ENCODE peak calls at places on chromosomes 4 and X, in six cellular contexts. One of them, this sample, is unnamed.

GRCh38 chrX:39953879-39954278 is 143.9 kb downstream of the BCOR start:
- DNase-seq in HCT116: peak; percentile 68
- DNase-seq in A549: peak; percentile 69
- DNase-seq in SK-N-SH: no peak
- DNase-seq in H1: no peak
- DNase-seq in IMR-90: peak; percentile 81
- DNase-seq in this sample: no peak

GRCh38 chrX:139903229-139903628 is 29.6 kb downstream of the ATP11C start:
- DNase-seq in HCT116: no peak
- DNase-seq in A549: no peak
- DNase-seq in SK-N-SH: no peak
- DNase-seq in H1: no peak
- DNase-seq in IMR-90: no peak
- DNase-seq in this sample: no peak

GRCh38 chrX:108415146-108415545 is 23.1 kb downstream of the COL4A6 start:
- DNase-seq in HCT116: no peak
- DNase-seq in A549: no peak
- DNase-seq in SK-N-SH: no peak
- DNase-seq in H1: no peak
- DNase-seq in IMR-90: no peak
- DNase-seq in this sample: no peak

GRCh38 chrX:44344194-44344593 is 722 bp upstream of the EFHC2 start:
- DNase-seq in HCT116: no peak
- DNase-seq in A549: no peak
- DNase-seq in SK-N-SH: no peak
- DNase-seq in H1: no peak
- DNase-seq in IMR-90: no peak
- DNase-seq in this sample: no peak

GRCh38 chr4:172851534-172851933 is 317.1 kb upstream of the GALNT7 start:
- DNase-seq in HCT116: no peak
- DNase-seq in A549: no peak
- DNase-seq in SK-N-SH: no peak
- DNase-seq in H1: no peak
- DNase-seq in IMR-90: peak; percentile 72
- DNase-seq in this sample: no peak

GRCh38 chr4:21641696-21642095 is 306.9 kb downstream of the KCNIP4 start:
- DNase-seq in HCT116: no peak
- DNase-seq in A549: no peak
- DNase-seq in SK-N-SH: no peak
- DNase-seq in H1: no peak
- DNase-seq in IMR-90: no peak
- DNase-seq in this sample: no peak

GRCh38 chrX:3271485-3272186 is 74.8 kb downstream of the MXRA5 start:
- DNase-seq in HCT116: no peak
- DNase-seq in A549: no peak
- DNase-seq in SK-N-SH: no peak
- DNase-seq in H1: no peak
- DNase-seq in IMR-90: peak; percentile 74
- DNase-seq in this sample: no peak

GRCh38 chrX:120200851-120201250 is 42.4 kb downstream of the RHOXF2 start:
- DNase-seq in HCT116: no peak
- DNase-seq in A549: no peak
- DNase-seq in SK-N-SH: no peak
- DNase-seq in H1: no peak
- DNase-seq in IMR-90: no peak
- DNase-seq in this sample: no peak

GRCh38 chr4:7411896-7412585 is 22.7 kb downstream of the PSAPL1 start:
- DNase-seq in HCT116: no peak
- DNase-seq in A549: no peak
- DNase-seq in SK-N-SH: peak; percentile 52
- DNase-seq in H1: peak; percentile 34
- DNase-seq in IMR-90: no peak
- DNase-seq in this sample: no peak

GRCh38 chr4:41748074-41748787 is at the start of gene PHOX2B:
- DNase-seq in HCT116: no peak
- DNase-seq in A549: no peak
- DNase-seq in SK-N-SH: peak; percentile 70
- DNase-seq in H1: peak; percentile 60
- DNase-seq in IMR-90: no peak
- DNase-seq in this sample: no peak

GRCh38 chr4:35538807-35539206 is 705.5 kb downstream of the ARAP2 start:
- DNase-seq in HCT116: peak; percentile 15
- DNase-seq in A549: no peak
- DNase-seq in SK-N-SH: no peak
- DNase-seq in H1: no peak
- DNase-seq in IMR-90: no peak
- DNase-seq in this sample: no peak

GRCh38 chrX:106670631-106671030 is 55.9 kb upstream of the RNF128 start:
- DNase-seq in HCT116: no peak
- DNase-seq in A549: no peak
- DNase-seq in SK-N-SH: no peak
- DNase-seq in H1: no peak
- DNase-seq in IMR-90: peak; percentile 52
- DNase-seq in this sample: no peak

GRCh38 chrX:1027680-1028079 is 184.8 kb downstream of the CRLF2 start:
- DNase-seq in HCT116: no peak
- DNase-seq in A549: no peak
- DNase-seq in SK-N-SH: no peak
- DNase-seq in H1: no peak
- DNase-seq in IMR-90: no peak
- DNase-seq in this sample: no peak

GRCh38 chr4:63493265-63493664 is 916.0 kb downstream of the TECRL start:
- DNase-seq in HCT116: no peak
- DNase-seq in A549: no peak
- DNase-seq in SK-N-SH: no peak
- DNase-seq in H1: no peak
- DNase-seq in IMR-90: no peak
- DNase-seq in this sample: no peak

GRCh38 chr4:55781809-55782208 is 37.8 kb upstream of the EXOC1L start:
- DNase-seq in HCT116: no peak
- DNase-seq in A549: no peak
- DNase-seq in SK-N-SH: no peak
- DNase-seq in H1: no peak
- DNase-seq in IMR-90: no peak
- DNase-seq in this sample: no peak

GRCh38 chr4:186604124-186604627 is 48.8 kb upstream of the MTNR1A start:
- DNase-seq in HCT116: no peak
- DNase-seq in A549: no peak
- DNase-seq in SK-N-SH: no peak
- DNase-seq in H1: no peak
- DNase-seq in IMR-90: no peak
- DNase-seq in this sample: no peak

GRCh38 chr4:19329631-19330030 is 922.1 kb upstream of the SLIT2 start:
- DNase-seq in HCT116: no peak
- DNase-seq in A549: no peak
- DNase-seq in SK-N-SH: no peak
- DNase-seq in H1: no peak
- DNase-seq in IMR-90: peak; percentile 41
- DNase-seq in this sample: no peak

GRCh38 chrX:13110427-13111324 is 66.3 kb upstream of the FAM9C start:
- DNase-seq in HCT116: peak; percentile 33
- DNase-seq in A549: peak; percentile 62
- DNase-seq in SK-N-SH: peak; percentile 4
- DNase-seq in H1: no peak
- DNase-seq in IMR-90: peak; percentile 92
- DNase-seq in this sample: no peak

GRCh38 chr4:88779431-88779830 is 81.8 kb upstream of the NAP1L5 start:
- DNase-seq in HCT116: no peak
- DNase-seq in A549: no peak
- DNase-seq in SK-N-SH: no peak
- DNase-seq in H1: no peak
- DNase-seq in IMR-90: peak; percentile 23
- DNase-seq in this sample: no peak

GRCh38 chr4:1910643-1911042 is 39.5 kb downstream of the NSD2 start:
- DNase-seq in HCT116: no peak
- DNase-seq in A549: peak; percentile 41
- DNase-seq in SK-N-SH: peak; percentile 61
- DNase-seq in H1: peak; percentile 64
- DNase-seq in IMR-90: peak; percentile 66
- DNase-seq in this sample: no peak

GRCh38 chr4:158870282-158871049 is 101.6 kb downstream of the FNIP2 start:
- DNase-seq in HCT116: no peak
- DNase-seq in A549: no peak
- DNase-seq in SK-N-SH: peak; percentile 77
- DNase-seq in H1: peak; percentile 58
- DNase-seq in IMR-90: no peak
- DNase-seq in this sample: no peak

GRCh38 chr4:11585506-11585905 is 156.8 kb upstream of the HS3ST1 start:
- DNase-seq in HCT116: peak; percentile 34
- DNase-seq in A549: peak; percentile 18
- DNase-seq in SK-N-SH: no peak
- DNase-seq in H1: no peak
- DNase-seq in IMR-90: no peak
- DNase-seq in this sample: no peak

GRCh38 chr4:74092957-74093356 is 6.0 kb downstream of the CXCL2 start:
- DNase-seq in HCT116: no peak
- DNase-seq in A549: no peak
- DNase-seq in SK-N-SH: no peak
- DNase-seq in H1: no peak
- DNase-seq in IMR-90: peak; percentile 39
- DNase-seq in this sample: no peak

DNA sequence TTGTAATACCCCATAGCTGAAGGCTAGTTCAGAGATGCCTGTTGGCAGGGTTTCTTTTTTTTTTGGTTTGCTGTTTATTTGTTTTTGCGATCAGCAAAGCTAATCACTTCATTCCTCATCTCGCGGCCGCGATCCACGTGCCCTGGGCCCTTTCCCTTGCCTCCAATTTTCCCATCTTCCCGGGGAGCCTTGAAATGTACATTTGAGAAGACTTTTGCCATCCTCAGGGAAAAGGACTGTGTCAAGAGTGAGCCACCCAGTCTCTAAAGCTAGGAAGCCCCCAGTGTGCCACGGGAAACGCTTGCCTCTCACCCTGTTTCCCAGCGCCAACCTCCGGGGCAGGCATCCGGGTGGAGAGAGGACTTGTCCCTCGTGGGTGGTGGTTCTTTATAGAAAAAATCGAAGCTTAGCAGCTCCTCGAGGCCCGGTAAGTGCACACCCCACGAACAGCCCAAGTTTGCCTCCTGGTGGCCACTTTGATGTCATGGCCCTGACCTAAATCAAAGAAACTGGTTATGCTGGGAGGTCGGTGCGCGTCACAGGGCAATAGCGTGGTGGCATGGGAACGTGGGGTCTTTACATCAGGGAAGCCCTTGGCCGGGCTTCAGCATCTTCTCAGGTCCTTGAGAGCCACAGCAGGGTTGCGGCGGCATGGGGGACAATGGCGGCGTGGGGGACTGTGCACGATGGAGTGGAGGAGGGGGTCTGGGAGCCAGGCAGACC is 42.0 kb downstream of the MAP7D3 start:
- DNase-seq in HCT116: no peak
- DNase-seq in A549: peak; percentile 60
- DNase-seq in SK-N-SH: peak; percentile 62
- DNase-seq in H1: no peak
- DNase-seq in IMR-90: peak; percentile 56
- DNase-seq in this sample: no peak
- TF ChIP-seq RAD21 in HCT116: peak; percentile 41
- TF ChIP-seq RAD21 in A549: peak; percentile 65
- TF ChIP-seq RAD21 in SK-N-SH: peak; percentile 68
- TF ChIP-seq RAD21 in H1: peak; percentile 71
- TF ChIP-seq RAD21 in IMR-90: peak; percentile 78
- TF ChIP-seq RAD21 in this sample: no peak

GRCh38 chrX:72243472-72243871 is 4.6 kb upstream of the ERCC6L start:
- DNase-seq in HCT116: no peak
- DNase-seq in A549: no peak
- DNase-seq in SK-N-SH: no peak
- DNase-seq in H1: no peak
- DNase-seq in IMR-90: peak; percentile 51
- DNase-seq in this sample: no peak

GRCh38 chrX:72240976-72241375 is 2.1 kb upstream of the ERCC6L start:
- DNase-seq in HCT116: no peak
- DNase-seq in A549: no peak
- DNase-seq in SK-N-SH: no peak
- DNase-seq in H1: no peak
- DNase-seq in IMR-90: no peak
- DNase-seq in this sample: no peak

GRCh38 chrX:72247206-72247944 is 8.5 kb upstream of the ERCC6L start:
- DNase-seq in HCT116: no peak
- DNase-seq in A549: no peak
- DNase-seq in SK-N-SH: no peak
- DNase-seq in H1: no peak
- DNase-seq in IMR-90: peak; percentile 27
- DNase-seq in this sample: no peak

GRCh38 chrX:72245461-72246089 is 6.7 kb upstream of the ERCC6L start:
- DNase-seq in HCT116: peak; percentile 13
- DNase-seq in A549: peak; percentile 74
- DNase-seq in SK-N-SH: peak; percentile 79
- DNase-seq in H1: peak; percentile 80
- DNase-seq in IMR-90: peak; percentile 61
- DNase-seq in this sample: no peak
- TF ChIP-seq RAD21 in HCT116: peak; percentile 79
- TF ChIP-seq RAD21 in A549: peak; percentile 78
- TF ChIP-seq RAD21 in SK-N-SH: peak; percentile 84
- TF ChIP-seq RAD21 in H1: peak; percentile 86
- TF ChIP-seq RAD21 in IMR-90: peak; percentile 89
- TF ChIP-seq RAD21 in this sample: peak; percentile 69

GRCh38 chr4:152640058-152640921 is 39.5 kb downstream of the TMEM154 start:
- DNase-seq in HCT116: no peak
- DNase-seq in A549: peak; percentile 25
- DNase-seq in SK-N-SH: peak; percentile 42
- DNase-seq in H1: no peak
- DNase-seq in IMR-90: peak; percentile 28
- DNase-seq in this sample: no peak
- TF ChIP-seq RAD21 in HCT116: peak; percentile 76
- TF ChIP-seq RAD21 in A549: peak; percentile 75
- TF ChIP-seq RAD21 in SK-N-SH: peak; percentile 78
- TF ChIP-seq RAD21 in H1: peak; percentile 48
- TF ChIP-seq RAD21 in IMR-90: peak; percentile 68
- TF ChIP-seq RAD21 in this sample: peak; percentile 75

DNA sequence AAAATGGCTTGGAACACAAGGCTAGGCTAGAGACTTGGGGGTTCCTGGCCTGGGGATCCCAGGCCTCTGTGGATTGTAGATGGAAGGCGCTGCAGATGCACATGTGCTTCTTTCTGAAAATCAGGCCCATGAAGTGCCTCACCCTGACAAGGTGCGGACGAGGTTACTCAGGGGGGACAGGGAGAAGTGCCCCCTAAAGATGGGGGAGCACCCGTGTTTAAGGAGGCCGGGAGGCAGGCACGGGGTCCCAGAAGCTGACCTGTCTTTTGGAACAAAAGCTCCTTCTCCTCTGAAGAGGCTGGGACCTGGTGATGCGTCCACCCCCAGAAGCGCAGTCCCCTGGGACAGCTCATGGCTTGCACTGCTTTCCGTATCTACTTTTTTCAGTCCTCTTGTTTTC is 2.4 kb downstream of the PDZD4 start:
- DNase-seq in HCT116: no peak
- DNase-seq in A549: no peak
- DNase-seq in SK-N-SH: peak; percentile 8
- DNase-seq in H1: no peak
- DNase-seq in IMR-90: no peak
- DNase-seq in this sample: no peak
- TF ChIP-seq RAD21 in HCT116: no peak
- TF ChIP-seq RAD21 in A549: no peak
- TF ChIP-seq RAD21 in SK-N-SH: no peak
- TF ChIP-seq RAD21 in H1: no peak
- TF ChIP-seq RAD21 in IMR-90: no peak
- TF ChIP-seq RAD21 in this sample: no peak

GRCh38 chr4:92175250-92175649 is 128.5 kb upstream of the GRID2 start:
- DNase-seq in HCT116: no peak
- DNase-seq in A549: no peak
- DNase-seq in SK-N-SH: no peak
- DNase-seq in H1: peak; percentile 55
- DNase-seq in IMR-90: no peak
- DNase-seq in this sample: no peak
- TF ChIP-seq RAD21 in HCT116: peak; percentile 5
- TF ChIP-seq RAD21 in A549: no peak
- TF ChIP-seq RAD21 in SK-N-SH: no peak
- TF ChIP-seq RAD21 in H1: peak; percentile 65
- TF ChIP-seq RAD21 in IMR-90: no peak
- TF ChIP-seq RAD21 in this sample: no peak